ENCODE peak calls at places on chromosomes 7 and 10, in five cellular contexts. E, T, R, L and X are unnamed samples. For H3K4me1, the result is how much of the 10 kb centered on the place peaks cover.

GRCh38 chr10:35216303-35216905 is 89.8 kb downstream of the CREM start:
- DNase-seq in E (peak), T (no peak), R (peak), L (no peak), X (no peak)

GRCh38 chr10:6916601-6917000 is 336.5 kb upstream of the PRKCQ start:
- DNase-seq in E (no peak), T (no peak), R (no peak), L (no peak), X (no peak)

GRCh38 chr7:12571691-12572090 is 1.2 kb downstream of the SCIN start:
- DNase-seq in E (no peak), T (no peak), R (no peak), L (no peak), X (no peak)

GRCh38 chr10:6321880-6322279 is 119.1 kb downstream of the PFKFB3 start:
- DNase-seq in E (no peak), T (no peak), R (no peak), L (peak), X (no peak)

GRCh38 chr10:44393051-44393630 is 8.2 kb upstream of the CXCL12 start:
- DNase-seq in E (no peak), T (no peak), R (no peak), L (no peak), X (no peak)

GRCh38 chr7:138258194-138258554 is 181.9 kb downstream of the AKR1D1 start:
- DNase-seq in E (no peak), T (no peak), R (no peak), L (no peak), X (no peak)

GRCh38 chr7:106744507-106745180 is 83.7 kb upstream of the CCDC71L start:
- DNase-seq in E (no peak), T (no peak), R (no peak), L (no peak), X (no peak)

GRCh38 chr10:80397014-80397413 is 11.3 kb upstream of the PRXL2A start:
- DNase-seq in E (no peak), T (no peak), R (no peak), L (no peak), X (no peak)

GRCh38 chr10:125982256-125982948 is 86.0 kb downstream of the FANK1 start:
- DNase-seq in E (peak), T (no peak), R (no peak), L (peak), X (peak)

GRCh38 chr10:46558411-46559185 is 2.1 kb upstream of the GPRIN2 start:
- DNase-seq in E (peak), T (no peak), R (peak), L (no peak), X (no peak)

GRCh38 chr7:33243319-33243881 is 114.0 kb downstream of the BBS9 start:
- DNase-seq in E (no peak), T (no peak), R (no peak), L (peak), X (no peak)

GRCh38 chr10:114328876-114329275 is 75.4 kb downstream of the AFAP1L2 start:
- DNase-seq in E (no peak), T (no peak), R (no peak), L (no peak), X (no peak)

GRCh38 chr7:130669051-130669700 is 628 bp upstream of the COPG2 start:
- DNase-seq in E (no peak), T (no peak), R (no peak), L (no peak), X (no peak)

GRCh38 chr7:12554848-12555247 is 15.7 kb upstream of the SCIN start:
- DNase-seq in E (no peak), T (no peak), R (no peak), L (no peak), X (no peak)

GRCh38 chr10:59098811-59099452 is 77.5 kb upstream of the PHYHIPL start:
- DNase-seq in E (no peak), T (no peak), R (no peak), L (peak), X (no peak)

GRCh38 chr10:34186740-34187139 is 628.4 kb downstream of the PARD3 start:
- DNase-seq in E (no peak), T (no peak), R (no peak), L (no peak), X (no peak)

GRCh38 chr7:92115821-92116220 is 18.5 kb downstream of the CYP51A1 start:
- DNase-seq in E (no peak), T (no peak), R (no peak), L (no peak), X (no peak)

GRCh38 chr10:17749890-17750289 is 2.1 kb upstream of the TMEM236 start:
- DNase-seq in E (no peak), T (no peak), R (no peak), L (no peak), X (no peak)
- H3K27ac ChIP-seq in E (no peak), T (no peak), R (no peak), L (no peak), X (no peak)

GRCh38 chr7:1341361-1341675 is 108.6 kb downstream of the UNCX start:
- DNase-seq in E (no peak), T (no peak), R (no peak), L (no peak), X (no peak)
- H3K4me1 ChIP-seq in E (under half), T (under half), R (under half), L (under half), X (under half)

GRCh38 chr7:75712517-75713361 is 26.0 kb downstream of the HIP1 start:
- DNase-seq in E (no peak), T (no peak), R (no peak), L (no peak), X (no peak)

GRCh38 chr7:75719626-75720025 is 19.1 kb downstream of the HIP1 start:
- DNase-seq in E (no peak), T (no peak), R (no peak), L (no peak), X (no peak)

GRCh38 chr7:75718390-75719031 is 20.2 kb downstream of the HIP1 start:
- DNase-seq in E (no peak), T (no peak), R (no peak), L (no peak), X (no peak)

GRCh38 chr7:75716992-75717626 is 21.6 kb downstream of the HIP1 start:
- DNase-seq in E (no peak), T (no peak), R (no peak), L (peak), X (no peak)

GRCh38 chr7:75715864-75716263 is 22.9 kb downstream of the HIP1 start:
- DNase-seq in E (no peak), T (no peak), R (peak), L (peak), X (no peak)
- H3K27ac ChIP-seq in E (no peak), T (no peak), R (peak), L (no peak), X (no peak)

GRCh38 chr10:75429159-75429827 is 2.1 kb upstream of the LRMDA start:
- DNase-seq in E (no peak), T (no peak), R (no peak), L (no peak), X (no peak)
- H3K4me1 ChIP-seq in E (under half), T (under half), R (under half), L (under half), X (under half)

DNA sequence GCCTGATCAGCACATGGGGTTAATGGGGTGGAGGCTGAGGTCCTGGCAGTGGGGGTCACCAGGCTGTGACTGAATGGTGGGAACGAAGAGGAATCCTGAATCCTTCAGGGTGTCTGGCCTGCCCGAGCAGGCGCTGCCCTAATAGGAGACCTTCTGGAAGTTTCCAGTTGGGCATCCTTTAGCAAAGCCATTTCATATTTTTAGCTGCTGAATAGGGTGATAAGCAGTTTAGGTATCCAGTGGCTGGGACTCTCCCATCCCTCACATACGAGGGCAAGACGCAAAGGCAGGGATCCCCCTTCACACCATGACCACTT is 159.3 kb downstream of the SH3PXD2A start:
- DNase-seq in E (no peak), T (no peak), R (no peak), L (no peak), X (no peak)
- H3K27ac ChIP-seq in E (peak), T (no peak), R (peak), L (peak), X (no peak)

GRCh38 chr10:32349968-32350738 is 3.2 kb upstream of the EPC1 start:
- DNase-seq in E (no peak), T (no peak), R (no peak), L (no peak), X (no peak)
- H3K4me1 ChIP-seq in E (under half), T (under half), R (under half), L (under half), X (under half)

GRCh38 chr7:95772298-95772770 is at the start of gene DYNC1I1:
- DNase-seq in E (peak), T (no peak), R (peak), L (peak), X (no peak)
- H3K27ac ChIP-seq in E (no peak), T (no peak), R (peak), L (no peak), X (no peak)

GRCh38 chr10:119656760-119657159 is 5.6 kb downstream of the BAG3 start:
- DNase-seq in E (no peak), T (no peak), R (peak), L (no peak), X (no peak)
- H3K4me1 ChIP-seq in E (under half), T (under half), R (half or more), L (half or more), X (under half)

DNA sequence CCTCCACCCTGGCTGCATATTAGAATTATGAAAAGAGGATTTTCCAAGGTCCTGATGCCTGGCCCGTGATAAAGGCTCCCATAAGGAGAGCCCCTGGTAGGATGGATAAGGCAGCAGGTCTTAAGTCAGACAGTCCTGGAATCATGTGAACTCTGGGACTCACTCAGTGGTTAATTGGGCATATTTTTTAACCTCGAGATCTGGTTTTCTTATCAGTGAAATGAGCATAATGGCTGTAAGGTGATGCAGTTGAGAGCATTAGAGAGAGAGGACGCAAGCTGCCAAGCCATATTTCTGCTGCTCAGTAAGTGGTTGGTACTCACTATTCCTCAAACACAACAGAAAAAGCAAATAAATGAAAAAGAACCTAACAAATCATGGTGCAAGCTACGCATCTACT is 37.8 kb downstream of the TARP start:
- DNase-seq in E (no peak), T (no peak), R (no peak), L (no peak), X (no peak)
- H3K27ac ChIP-seq in E (no peak), T (no peak), R (no peak), L (no peak), X (no peak)